ENCODE peak calls at places on chromosomes 2 and 18, in seven cellular contexts. I is stimulated activated CD4-positive, alpha-beta T cell treated with anti-CD3 and anti-CD28 coated beads, Interleukin-2, amount 100 ng/mL, for 48 hours; E is T-helper 17 cell; T is cardiac fibroblast; W is GM10248; X is uterus; G is activated CD8-positive, alpha-beta memory T cell treated with anti-CD3 and anti-CD28 coated beads for 48 hours. D is an unnamed sample.

GRCh38 chr18:48328473-48329205 is 80.5 kb downstream of the ZBTB7C start:
- DNase-seq in X (no peak), I (no peak), E (no peak), G (no peak), T (peak; percentile 63), W (no peak), D (no peak)

GRCh38 chr2:154551649-154552048 is 146.8 kb upstream of the KCNJ3 start:
- DNase-seq in X (no peak), G (no peak), E (no peak), T (no peak), I (no peak), W (no peak), D (no peak)

GRCh38 chr2:217994776-217995274 is 8.0 kb downstream of the TNS1 start:
- DNase-seq in T (peak; percentile 66), E (no peak), I (no peak), G (no peak), X (no peak), W (no peak), D (no peak)

GRCh38 chr2:126986788-126987187 is 88.1 kb downstream of the TEX51 start:
- DNase-seq in I (no peak), T (no peak), X (no peak), W (no peak), E (no peak), G (no peak), D (no peak)

GRCh38 chr2:240856151-240856980 is 12.3 kb upstream of the AGXT start:
- DNase-seq in X (peak; percentile 13), I (no peak), T (no peak), E (no peak), G (no peak), W (no peak), D (peak; percentile 79)

GRCh38 chr2:235543126-235543750 is 49.4 kb downstream of the AGAP1 start:
- DNase-seq in X (no peak), W (no peak), I (no peak), E (no peak), G (no peak), T (no peak), D (no peak)

GRCh38 chr2:240948905-240949790 is 43.0 kb downstream of the CROCC2 start:
- DNase-seq in I (no peak), E (no peak), G (no peak), T (no peak), W (no peak), X (peak; percentile 7), D (no peak)

GRCh38 chr2:191020742-191021381 is 6.9 kb upstream of the STAT1 start:
- DNase-seq in E (no peak), T (peak; percentile 87), X (peak; percentile 58), G (no peak), W (peak; percentile 25), I (no peak), D (no peak)

GRCh38 chr2:23700627-23701026 is 226.3 kb downstream of the ATAD2B start:
- DNase-seq in E (no peak), T (no peak), G (no peak), I (no peak), X (no peak), W (no peak), D (no peak)

GRCh38 chr2:226881287-226881686 is 45.4 kb downstream of the RHBDD1 start:
- DNase-seq in W (no peak), I (no peak), T (no peak), X (no peak), G (no peak), E (no peak), D (no peak)

GRCh38 chr18:40133253-40133652 is 1821.8 kb upstream of the PIK3C3 start:
- DNase-seq in T (no peak), I (no peak), G (no peak), E (no peak), W (no peak), X (no peak), D (no peak)

GRCh38 chr2:196601430-196602306 is 37.8 kb upstream of the CCDC150 start:
- DNase-seq in T (peak; percentile 85), E (no peak), W (no peak), X (peak; percentile 13), G (no peak), I (no peak), D (no peak)

GRCh38 chr2:8395718-8396117 is 286.1 kb upstream of the ID2 start:
- DNase-seq in T (no peak), I (no peak), W (no peak), G (no peak), X (no peak), E (no peak), D (no peak)

GRCh38 chr2:17270894-17271293 is 247.3 kb downstream of the RAD51AP2 start:
- DNase-seq in E (no peak), X (no peak), W (no peak), T (no peak), I (no peak), G (no peak), D (no peak)

GRCh38 chr18:53991202-53991601 is 233.3 kb downstream of the MBD2 start:
- DNase-seq in T (peak; percentile 51), I (no peak), X (no peak), G (no peak), E (no peak), W (no peak), D (no peak)

GRCh38 chr2:28348149-28348567 is 44.5 kb upstream of the FOSL2 start:
- DNase-seq in G (no peak), I (peak; percentile 23), W (no peak), X (no peak), T (no peak), E (peak; percentile 38), D (no peak)

GRCh38 chr2:128465246-128466170 is 146.8 kb upstream of the HS6ST1 start:
- DNase-seq in E (no peak), G (no peak), X (no peak), I (no peak), W (no peak), T (no peak), D (no peak)

GRCh38 chr2:19671311-19671710 is 230.5 kb downstream of the TTC32 start:
- DNase-seq in T (no peak), E (no peak), I (no peak), X (no peak), G (no peak), W (no peak), D (no peak)

GRCh38 chr2:216516730-216517350 is 18.2 kb downstream of the RPL37A start:
- DNase-seq in X (no peak), W (peak; percentile 46), I (no peak), G (no peak), E (no peak), T (peak; percentile 72), D (no peak)

GRCh38 chr18:35127201-35127600 is 86.0 kb downstream of the MAPRE2 start:
- DNase-seq in G (no peak), T (peak; percentile 31), E (no peak), I (no peak), X (no peak), W (no peak), D (no peak)